ENCODE peak calls at places on chromosomes 16 and 17, in four cellular contexts. Z, Q, Y and M are unnamed samples.

GRCh38 chr17:10271004-10271620 is 72.7 kb upstream of the GAS7 start:
- DNase-seq in Z (no peak), Q (no peak), Y (no peak), M (no peak)

GRCh38 chr17:2958706-2959222 is 104.6 kb downstream of the OR1D5 start:
- DNase-seq in Z (no peak), Q (no peak), Y (no peak), M (no peak)

GRCh38 chr17:48228720-48229119 is 121.2 kb downstream of the SNX11 start:
- DNase-seq in Z (no peak), Q (no peak), Y (peak), M (peak)

GRCh38 chr17:836154-836553 is 54.0 kb downstream of the MRM3 start:
- DNase-seq in Z (no peak), Q (no peak), Y (no peak), M (no peak)

GRCh38 chr16:86766700-86767099 is 188.4 kb downstream of the FOXL1 start:
- DNase-seq in Z (no peak), Q (no peak), Y (no peak), M (no peak)

GRCh38 chr16:49023095-49023494 is 258.5 kb downstream of the CBLN1 start:
- DNase-seq in Z (no peak), Q (no peak), Y (no peak), M (no peak)

GRCh38 chr16:85204242-85205010 is 92.2 kb upstream of the CIBAR2 start:
- DNase-seq in Z (no peak), Q (no peak), Y (no peak), M (no peak)

GRCh38 chr17:7844292-7845154 is 10.3 kb upstream of the TMEM88 start:
- DNase-seq in Z (peak), Q (peak), Y (peak), M (peak)

GRCh38 chr17:11986939-11987329 is 10.3 kb downstream of the ZNF18 start:
- DNase-seq in Z (no peak), Q (peak), Y (peak), M (no peak)

GRCh38 chr16:72129976-72130656 is 36.5 kb downstream of the DHX38 start:
- DNase-seq in Z (no peak), Q (no peak), Y (no peak), M (no peak)

GRCh38 chr17:45436625-45437460 is 4.2 kb upstream of the ARHGAP27 start:
- DNase-seq in Z (no peak), Q (peak), Y (no peak), M (no peak)

GRCh38 chr17:12545877-12546513 is 119.7 kb upstream of the MYOCD start:
- DNase-seq in Z (no peak), Q (peak), Y (peak), M (peak)

GRCh38 chr16:58500329-58501241 is 642 bp downstream of the NDRG4 start:
- DNase-seq in Z (no peak), Q (peak), Y (no peak), M (peak)
- TF ChIP-seq USF1 in Z (no peak), Q (no peak), Y (no peak), M (no peak)

DNA sequence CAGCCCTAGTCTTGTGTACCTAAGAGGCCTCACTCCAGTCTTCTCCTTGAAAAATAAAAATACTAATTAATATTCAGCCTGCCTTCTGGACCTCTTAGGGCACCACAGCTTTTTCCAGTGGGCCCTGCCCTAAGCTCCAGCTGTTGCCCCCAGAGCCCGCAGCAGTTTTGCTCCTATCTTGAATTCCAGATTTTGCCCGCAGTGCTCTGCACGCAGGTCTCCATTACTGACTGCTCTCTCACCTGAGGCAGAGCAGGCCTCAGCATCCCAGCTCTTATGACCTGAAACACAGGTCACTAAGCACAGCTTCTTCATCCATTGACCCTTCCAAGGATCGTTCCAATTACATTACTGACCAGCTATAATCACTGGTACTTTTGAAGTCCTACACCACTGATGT is 28.4 kb upstream of the NAGLU start:
- DNase-seq in Z (no peak), Q (no peak), Y (no peak), M (no peak)
- TF ChIP-seq USF1 in Z (no peak), Q (no peak), Y (no peak), M (no peak)

DNA sequence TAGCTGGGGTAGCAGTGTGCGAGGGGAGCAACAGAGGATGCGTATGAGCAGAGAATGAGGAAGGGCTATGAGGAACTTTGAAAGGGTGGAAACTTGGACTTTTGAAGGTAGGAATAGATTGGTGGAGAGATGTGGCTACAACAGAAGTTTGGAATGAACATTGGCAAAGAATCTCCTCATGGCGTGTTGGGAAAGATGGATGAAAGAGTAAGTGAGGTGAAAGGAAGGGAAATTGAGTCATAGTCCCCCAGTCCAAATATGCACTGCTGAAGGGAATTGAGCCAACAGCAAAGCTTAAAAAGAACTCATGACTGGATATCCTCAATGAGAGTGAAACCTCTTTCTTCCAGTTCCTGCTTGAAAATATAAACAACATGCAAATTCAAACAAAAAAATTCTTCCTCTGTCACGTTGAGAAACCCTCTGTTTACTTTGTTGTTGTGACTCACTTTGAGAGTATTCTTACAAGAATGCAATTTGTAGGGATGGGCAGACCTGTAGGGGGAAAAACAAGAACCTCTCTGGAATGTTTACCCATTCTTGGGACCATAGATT is 313.2 kb upstream of the KCNJ16 start:
- DNase-seq in Z (no peak), Q (no peak), Y (no peak), M (no peak)
- TF ChIP-seq USF1 in Z (no peak), Q (no peak), Y (no peak), M (no peak)

DNA sequence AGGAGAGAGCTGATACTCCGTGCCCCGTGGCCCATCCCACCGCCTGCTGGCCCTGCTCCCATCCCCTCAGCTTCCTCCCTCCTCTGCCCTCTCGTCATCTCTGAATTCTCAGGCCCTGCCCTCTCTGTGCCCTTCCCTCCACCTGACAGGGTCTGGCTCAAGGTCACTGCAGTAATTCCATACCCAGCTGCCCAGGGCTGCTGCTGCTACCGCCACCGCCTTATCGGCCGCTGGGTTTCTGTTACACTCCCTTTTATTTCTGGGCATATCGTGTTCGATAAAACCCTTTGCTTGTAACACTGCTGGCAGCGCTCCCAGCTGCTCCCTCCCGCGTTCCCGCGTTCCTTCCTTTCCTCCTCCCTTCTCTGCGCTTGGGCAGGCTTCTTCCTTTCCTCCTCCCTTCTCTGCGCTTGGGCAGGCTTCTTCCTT is 1.2 kb downstream of the EPN3 start:
- DNase-seq in Z (no peak), Q (peak), Y (no peak), M (no peak)
- TF ChIP-seq USF1 in Z (no peak), Q (no peak), Y (no peak), M (no peak)

GRCh38 chr16:47806309-47806847 is 345.2 kb downstream of the PHKB start:
- DNase-seq in Z (no peak), Q (no peak), Y (no peak), M (no peak)
- TF ChIP-seq USF1 in Z (no peak), Q (no peak), Y (no peak), M (no peak)